ENCODE peak calls at places on chromosomes 13 and 19, in four cellular contexts. One of them, this sample, is unnamed. For H3K36me3, the result is how much of the 10 kb centered on the place peaks cover.

GRCh38 chr19:4722671-4723464 is 774 bp downstream of the DPP9 start:
- DNase-seq in adrenal gland: no peak
- DNase-seq in IMR-90: peak
- DNase-seq in brain microvascular endothelial cell: peak
- DNase-seq in this sample: peak

GRCh38 chr13:67232384-67232783 is 2.2 kb upstream of the PCDH9 start:
- DNase-seq in adrenal gland: no peak
- DNase-seq in IMR-90: no peak
- DNase-seq in brain microvascular endothelial cell: no peak
- DNase-seq in this sample: no peak

GRCh38 chr19:41928754-41929535 is 696 bp upstream of the ERFL start:
- DNase-seq in adrenal gland: no peak
- DNase-seq in IMR-90: no peak
- DNase-seq in brain microvascular endothelial cell: no peak
- DNase-seq in this sample: no peak

GRCh38 chr13:99313473-99313872 is 6.3 kb upstream of the GPR183 start:
- DNase-seq in adrenal gland: no peak
- DNase-seq in IMR-90: no peak
- DNase-seq in brain microvascular endothelial cell: no peak
- DNase-seq in this sample: no peak

GRCh38 chr19:3151563-3152430 is 16.0 kb downstream of the GNA15 start:
- DNase-seq in adrenal gland: no peak
- DNase-seq in IMR-90: no peak
- DNase-seq in brain microvascular endothelial cell: no peak
- DNase-seq in this sample: peak

GRCh38 chr19:3012522-3013260 is 16.4 kb downstream of the TLE2 start:
- DNase-seq in adrenal gland: no peak
- DNase-seq in IMR-90: no peak
- DNase-seq in brain microvascular endothelial cell: no peak
- DNase-seq in this sample: no peak

GRCh38 chr13:39847336-39847735 is 191.9 kb downstream of the COG6 start:
- DNase-seq in adrenal gland: no peak
- DNase-seq in IMR-90: no peak
- DNase-seq in brain microvascular endothelial cell: no peak
- DNase-seq in this sample: no peak

GRCh38 chr13:102311433-102311796 is 90.4 kb downstream of the FGF14 start:
- DNase-seq in adrenal gland: no peak
- DNase-seq in IMR-90: no peak
- DNase-seq in brain microvascular endothelial cell: no peak
- DNase-seq in this sample: no peak

GRCh38 chr13:72221276-72221962 is 354.4 kb upstream of the DACH1 start:
- DNase-seq in adrenal gland: no peak
- DNase-seq in IMR-90: no peak
- DNase-seq in brain microvascular endothelial cell: no peak
- DNase-seq in this sample: peak

GRCh38 chr13:44437356-44438233 is 64.0 kb downstream of the SERP2 start:
- DNase-seq in adrenal gland: no peak
- DNase-seq in IMR-90: peak
- DNase-seq in brain microvascular endothelial cell: no peak
- DNase-seq in this sample: peak

GRCh38 chr19:49857834-49858590 is 7.1 kb downstream of the PTOV1 start:
- DNase-seq in adrenal gland: peak
- DNase-seq in IMR-90: no peak
- DNase-seq in brain microvascular endothelial cell: no peak
- DNase-seq in this sample: no peak

GRCh38 chr19:41232686-41233085 is 13.7 kb downstream of the AXL start:
- DNase-seq in adrenal gland: no peak
- DNase-seq in IMR-90: no peak
- DNase-seq in brain microvascular endothelial cell: no peak
- DNase-seq in this sample: no peak

GRCh38 chr13:32624441-32624840 is 38.2 kb downstream of the PDS5B start:
- DNase-seq in adrenal gland: no peak
- DNase-seq in IMR-90: peak
- DNase-seq in brain microvascular endothelial cell: no peak
- DNase-seq in this sample: no peak

GRCh38 chr19:51107406-51108065 is 673 bp downstream of the CTU1 start:
- DNase-seq in adrenal gland: no peak
- DNase-seq in IMR-90: peak
- DNase-seq in brain microvascular endothelial cell: peak
- DNase-seq in this sample: no peak

GRCh38 chr13:91132786-91133185 is 214.7 kb upstream of the MIR17HG start:
- DNase-seq in adrenal gland: no peak
- DNase-seq in IMR-90: no peak
- DNase-seq in brain microvascular endothelial cell: peak
- DNase-seq in this sample: no peak

GRCh38 chr13:105979586-105979985 is 555.9 kb downstream of the EFNB2 start:
- DNase-seq in adrenal gland: no peak
- DNase-seq in IMR-90: no peak
- DNase-seq in brain microvascular endothelial cell: peak
- DNase-seq in this sample: peak

GRCh38 chr19:15404097-15404779 is 14.6 kb downstream of the AKAP8L start:
- DNase-seq in adrenal gland: no peak
- DNase-seq in IMR-90: no peak
- DNase-seq in brain microvascular endothelial cell: no peak
- DNase-seq in this sample: no peak

GRCh38 chr19:15404780-15405211 is 14.0 kb downstream of the AKAP8L start:
- DNase-seq in adrenal gland: no peak
- DNase-seq in IMR-90: no peak
- DNase-seq in brain microvascular endothelial cell: no peak
- DNase-seq in this sample: no peak

GRCh38 chr19:15402411-15403150 is 16.2 kb downstream of the AKAP8L start:
- DNase-seq in adrenal gland: no peak
- DNase-seq in IMR-90: no peak
- DNase-seq in brain microvascular endothelial cell: no peak
- DNase-seq in this sample: no peak

GRCh38 chr19:15401397-15401710 is 17.4 kb downstream of the AKAP8L start:
- DNase-seq in adrenal gland: no peak
- DNase-seq in IMR-90: no peak
- DNase-seq in brain microvascular endothelial cell: no peak
- DNase-seq in this sample: no peak

DNA sequence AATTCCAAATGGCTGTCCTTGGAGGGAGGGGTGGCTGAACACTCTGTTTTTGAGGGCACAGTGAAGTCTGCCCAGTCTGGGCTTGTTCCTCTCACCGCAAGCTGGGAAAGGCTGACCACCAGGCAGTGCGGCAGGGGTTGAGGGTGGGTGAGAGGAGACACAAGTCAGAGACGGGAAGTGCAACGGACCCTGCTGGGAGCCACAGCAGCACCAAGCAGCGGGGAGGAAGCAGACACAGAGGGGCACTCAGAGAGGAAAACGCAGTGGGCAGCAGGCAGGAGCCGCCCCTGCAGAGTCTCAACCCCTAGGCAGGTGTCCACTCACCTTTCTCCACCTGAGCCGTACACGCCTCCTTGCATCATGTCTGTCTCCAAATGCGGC is 15.6 kb downstream of the AKAP8L start:
- DNase-seq in adrenal gland: no peak
- DNase-seq in IMR-90: no peak
- DNase-seq in brain microvascular endothelial cell: no peak
- DNase-seq in this sample: no peak
- H3K36me3 ChIP-seq in adrenal gland: under half
- H3K36me3 ChIP-seq in IMR-90: half or more
- H3K36me3 ChIP-seq in brain microvascular endothelial cell: under half
- H3K36me3 ChIP-seq in this sample: under half

GRCh38 chr19:12996542-12997094 is 1.3 kb downstream of the NFIX start:
- DNase-seq in adrenal gland: no peak
- DNase-seq in IMR-90: peak
- DNase-seq in brain microvascular endothelial cell: no peak
- DNase-seq in this sample: no peak

GRCh38 chr19:12994701-12995595 is at the start of gene NFIX:
- DNase-seq in adrenal gland: peak
- DNase-seq in IMR-90: peak
- DNase-seq in brain microvascular endothelial cell: no peak
- DNase-seq in this sample: no peak

GRCh38 chr19:12995596-12996541 is 594 bp downstream of the NFIX start:
- DNase-seq in adrenal gland: peak
- DNase-seq in IMR-90: peak
- DNase-seq in brain microvascular endothelial cell: no peak
- DNase-seq in this sample: no peak

GRCh38 chr19:12997967-12998940 is 3.0 kb downstream of the NFIX start:
- DNase-seq in adrenal gland: no peak
- DNase-seq in IMR-90: no peak
- DNase-seq in brain microvascular endothelial cell: no peak
- DNase-seq in this sample: no peak

GRCh38 chr19:12997225-12997966 is 2.1 kb downstream of the NFIX start:
- DNase-seq in adrenal gland: no peak
- DNase-seq in IMR-90: no peak
- DNase-seq in brain microvascular endothelial cell: no peak
- DNase-seq in this sample: no peak
- H3K4me3 ChIP-seq in adrenal gland: peak
- H3K4me3 ChIP-seq in IMR-90: peak
- H3K4me3 ChIP-seq in brain microvascular endothelial cell: no peak
- H3K4me3 ChIP-seq in this sample: no peak

DNA sequence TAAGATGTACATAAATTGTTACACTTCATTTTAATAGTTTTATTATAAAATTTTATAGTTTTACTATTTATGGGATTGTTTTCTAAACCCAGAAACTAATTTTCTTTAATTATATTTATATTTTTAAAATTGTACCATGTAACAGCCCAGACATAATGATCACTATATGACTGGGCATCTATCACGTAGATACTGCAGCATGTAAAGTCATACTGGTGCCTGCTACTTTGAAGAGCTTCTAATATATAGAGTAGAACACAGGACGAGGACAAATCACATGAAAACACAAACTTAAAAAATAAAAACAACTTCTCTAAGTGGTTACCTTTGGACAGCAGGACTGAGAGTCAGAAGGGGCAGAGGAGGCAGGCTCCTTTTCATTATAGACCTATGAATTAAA is 5.3 kb downstream of the ELF1 start:
- DNase-seq in adrenal gland: no peak
- DNase-seq in IMR-90: no peak
- DNase-seq in brain microvascular endothelial cell: no peak
- DNase-seq in this sample: no peak
- H3K36me3 ChIP-seq in adrenal gland: under half
- H3K36me3 ChIP-seq in IMR-90: under half
- H3K36me3 ChIP-seq in brain microvascular endothelial cell: under half
- H3K36me3 ChIP-seq in this sample: under half

GRCh38 chr13:110311721-110312668 is 4.9 kb downstream of the COL4A2 start:
- DNase-seq in adrenal gland: no peak
- DNase-seq in IMR-90: no peak
- DNase-seq in brain microvascular endothelial cell: no peak
- DNase-seq in this sample: no peak
- H3K4me3 ChIP-seq in adrenal gland: peak
- H3K4me3 ChIP-seq in IMR-90: no peak
- H3K4me3 ChIP-seq in brain microvascular endothelial cell: peak
- H3K4me3 ChIP-seq in this sample: no peak

GRCh38 chr13:48448285-48448962 is 35.5 kb upstream of the LPAR6 start:
- DNase-seq in adrenal gland: no peak
- DNase-seq in IMR-90: no peak
- DNase-seq in brain microvascular endothelial cell: no peak
- DNase-seq in this sample: peak

GRCh38 chr13:48443442-48444208 is 30.7 kb upstream of the LPAR6 start:
- DNase-seq in adrenal gland: no peak
- DNase-seq in IMR-90: no peak
- DNase-seq in brain microvascular endothelial cell: no peak
- DNase-seq in this sample: no peak

GRCh38 chr13:48446454-48446853 is 33.5 kb upstream of the LPAR6 start:
- DNase-seq in adrenal gland: no peak
- DNase-seq in IMR-90: peak
- DNase-seq in brain microvascular endothelial cell: peak
- DNase-seq in this sample: peak

GRCh38 chr13:48449656-48450055 is 36.7 kb upstream of the LPAR6 start:
- DNase-seq in adrenal gland: no peak
- DNase-seq in IMR-90: peak
- DNase-seq in brain microvascular endothelial cell: no peak
- DNase-seq in this sample: no peak

GRCh38 chr13:48448963-48449614 is 36.2 kb upstream of the LPAR6 start:
- DNase-seq in adrenal gland: no peak
- DNase-seq in IMR-90: peak
- DNase-seq in brain microvascular endothelial cell: no peak
- DNase-seq in this sample: peak
- H3K36me3 ChIP-seq in adrenal gland: under half
- H3K36me3 ChIP-seq in IMR-90: under half
- H3K36me3 ChIP-seq in brain microvascular endothelial cell: under half
- H3K36me3 ChIP-seq in this sample: under half

This sample was measured in bronchial epithelial cell.